ENCODE peak calls at places on chromosome 16, in six cellular contexts. One of them, this sample, is unnamed.
A peak's percentile ranks its signal among the peaks of the same experiment; 100 is the strongest.

GRCh38 chr16:63187638-63188037 is 1151.4 kb upstream of the CDH8 start:
- DNase-seq in AG10803: no peak
- DNase-seq in G401: no peak
- DNase-seq in stimulated activated CD8-positive, alpha-beta memory T cell treated with anti-CD3 and anti-CD28 coated beads, Interleukin-7, amount 100 ng/mL, for 1 hour: no peak
- DNase-seq in LNCaP clone FGC: no peak
- DNase-seq in Right ventricle myocardium superior: no peak
- DNase-seq in this sample: no peak

GRCh38 chr16:30418350-30419181 is 11.2 kb downstream of the ZNF771 start:
- DNase-seq in stimulated activated CD8-positive, alpha-beta memory T cell treated with anti-CD3 and anti-CD28 coated beads, Interleukin-7, amount 100 ng/mL, for 1 hour: no peak
- DNase-seq in LNCaP clone FGC: no peak
- DNase-seq in Right ventricle myocardium superior: no peak
- DNase-seq in AG10803: no peak
- DNase-seq in G401: no peak
- DNase-seq in this sample: no peak

GRCh38 chr16:66520406-66521194 is 29.3 kb downstream of the TK2 start:
- DNase-seq in stimulated activated CD8-positive, alpha-beta memory T cell treated with anti-CD3 and anti-CD28 coated beads, Interleukin-7, amount 100 ng/mL, for 1 hour: no peak
- DNase-seq in AG10803: no peak
- DNase-seq in LNCaP clone FGC: no peak
- DNase-seq in Right ventricle myocardium superior: peak; percentile 76
- DNase-seq in G401: no peak
- DNase-seq in this sample: no peak

GRCh38 chr16:30142672-30143346 is 19.8 kb upstream of the MAPK3 start:
- DNase-seq in Right ventricle myocardium superior: no peak
- DNase-seq in G401: peak; percentile 14
- DNase-seq in stimulated activated CD8-positive, alpha-beta memory T cell treated with anti-CD3 and anti-CD28 coated beads, Interleukin-7, amount 100 ng/mL, for 1 hour: no peak
- DNase-seq in LNCaP clone FGC: no peak
- DNase-seq in AG10803: no peak
- DNase-seq in this sample: peak; percentile 24

GRCh38 chr16:69064164-69064563 is 41.3 kb upstream of the HAS3 start:
- DNase-seq in AG10803: no peak
- DNase-seq in LNCaP clone FGC: no peak
- DNase-seq in Right ventricle myocardium superior: no peak
- DNase-seq in G401: no peak
- DNase-seq in stimulated activated CD8-positive, alpha-beta memory T cell treated with anti-CD3 and anti-CD28 coated beads, Interleukin-7, amount 100 ng/mL, for 1 hour: no peak
- DNase-seq in this sample: no peak

GRCh38 chr16:75943705-75944514 is 217.6 kb upstream of the CPHXL start:
- DNase-seq in G401: no peak
- DNase-seq in LNCaP clone FGC: no peak
- DNase-seq in Right ventricle myocardium superior: no peak
- DNase-seq in AG10803: no peak
- DNase-seq in stimulated activated CD8-positive, alpha-beta memory T cell treated with anti-CD3 and anti-CD28 coated beads, Interleukin-7, amount 100 ng/mL, for 1 hour: no peak
- DNase-seq in this sample: no peak

GRCh38 chr16:11133344-11133921 is 122.6 kb downstream of the SOCS1 start:
- DNase-seq in AG10803: peak; percentile 94
- DNase-seq in LNCaP clone FGC: peak; percentile 61
- DNase-seq in G401: no peak
- DNase-seq in Right ventricle myocardium superior: peak; percentile 88
- DNase-seq in stimulated activated CD8-positive, alpha-beta memory T cell treated with anti-CD3 and anti-CD28 coated beads, Interleukin-7, amount 100 ng/mL, for 1 hour: no peak
- DNase-seq in this sample: no peak

GRCh38 chr16:66551362-66551761 is 1.0 kb upstream of the CKLF start:
- DNase-seq in AG10803: peak; percentile 32
- DNase-seq in Right ventricle myocardium superior: peak; percentile 60
- DNase-seq in LNCaP clone FGC: no peak
- DNase-seq in stimulated activated CD8-positive, alpha-beta memory T cell treated with anti-CD3 and anti-CD28 coated beads, Interleukin-7, amount 100 ng/mL, for 1 hour: no peak
- DNase-seq in G401: peak; percentile 24
- DNase-seq in this sample: no peak

GRCh38 chr16:67943619-67944503 is at the start of gene LCAT:
- DNase-seq in AG10803: no peak
- DNase-seq in Right ventricle myocardium superior: peak; percentile 86
- DNase-seq in stimulated activated CD8-positive, alpha-beta memory T cell treated with anti-CD3 and anti-CD28 coated beads, Interleukin-7, amount 100 ng/mL, for 1 hour: no peak
- DNase-seq in G401: peak; percentile 73
- DNase-seq in LNCaP clone FGC: no peak
- DNase-seq in this sample: peak; percentile 73

GRCh38 chr16:71387045-71387871 is 28.7 kb downstream of the CALB2 start:
- DNase-seq in G401: no peak
- DNase-seq in LNCaP clone FGC: no peak
- DNase-seq in stimulated activated CD8-positive, alpha-beta memory T cell treated with anti-CD3 and anti-CD28 coated beads, Interleukin-7, amount 100 ng/mL, for 1 hour: no peak
- DNase-seq in Right ventricle myocardium superior: no peak
- DNase-seq in AG10803: no peak
- DNase-seq in this sample: no peak

GRCh38 chr16:66419527-66419926 is 7.6 kb upstream of the BEAN1 start:
- DNase-seq in AG10803: no peak
- DNase-seq in stimulated activated CD8-positive, alpha-beta memory T cell treated with anti-CD3 and anti-CD28 coated beads, Interleukin-7, amount 100 ng/mL, for 1 hour: no peak
- DNase-seq in LNCaP clone FGC: no peak
- DNase-seq in Right ventricle myocardium superior: no peak
- DNase-seq in G401: no peak
- DNase-seq in this sample: no peak

GRCh38 chr16:55568151-55568693 is 1.7 kb downstream of the CAPNS2 start:
- DNase-seq in stimulated activated CD8-positive, alpha-beta memory T cell treated with anti-CD3 and anti-CD28 coated beads, Interleukin-7, amount 100 ng/mL, for 1 hour: no peak
- DNase-seq in Right ventricle myocardium superior: no peak
- DNase-seq in G401: no peak
- DNase-seq in AG10803: no peak
- DNase-seq in LNCaP clone FGC: no peak
- DNase-seq in this sample: no peak

GRCh38 chr16:30778549-30779244 is 8.3 kb downstream of the ZNF629 start:
- DNase-seq in LNCaP clone FGC: no peak
- DNase-seq in AG10803: no peak
- DNase-seq in G401: no peak
- DNase-seq in stimulated activated CD8-positive, alpha-beta memory T cell treated with anti-CD3 and anti-CD28 coated beads, Interleukin-7, amount 100 ng/mL, for 1 hour: no peak
- DNase-seq in Right ventricle myocardium superior: no peak
- DNase-seq in this sample: no peak

GRCh38 chr16:17556276-17557052 is 85.7 kb upstream of the XYLT1 start:
- DNase-seq in G401: no peak
- DNase-seq in AG10803: peak; percentile 25
- DNase-seq in Right ventricle myocardium superior: no peak
- DNase-seq in stimulated activated CD8-positive, alpha-beta memory T cell treated with anti-CD3 and anti-CD28 coated beads, Interleukin-7, amount 100 ng/mL, for 1 hour: no peak
- DNase-seq in LNCaP clone FGC: peak; percentile 3
- DNase-seq in this sample: no peak

GRCh38 chr16:86307518-86307903 is 202.8 kb upstream of the FOXF1 start:
- DNase-seq in G401: no peak
- DNase-seq in LNCaP clone FGC: no peak
- DNase-seq in stimulated activated CD8-positive, alpha-beta memory T cell treated with anti-CD3 and anti-CD28 coated beads, Interleukin-7, amount 100 ng/mL, for 1 hour: no peak
- DNase-seq in AG10803: peak; percentile 90
- DNase-seq in Right ventricle myocardium superior: no peak
- DNase-seq in this sample: no peak

GRCh38 chr16:49620158-49620867 is 235.6 kb downstream of the ZNF423 start:
- DNase-seq in LNCaP clone FGC: no peak
- DNase-seq in Right ventricle myocardium superior: peak; percentile 91
- DNase-seq in AG10803: peak; percentile 66
- DNase-seq in G401: peak; percentile 5
- DNase-seq in stimulated activated CD8-positive, alpha-beta memory T cell treated with anti-CD3 and anti-CD28 coated beads, Interleukin-7, amount 100 ng/mL, for 1 hour: no peak
- DNase-seq in this sample: no peak

GRCh38 chr16:1188781-1189189 is 35.9 kb downstream of the CACNA1H start:
- DNase-seq in AG10803: peak; percentile 13
- DNase-seq in LNCaP clone FGC: no peak
- DNase-seq in Right ventricle myocardium superior: peak; percentile 64
- DNase-seq in stimulated activated CD8-positive, alpha-beta memory T cell treated with anti-CD3 and anti-CD28 coated beads, Interleukin-7, amount 100 ng/mL, for 1 hour: peak; percentile 14
- DNase-seq in G401: no peak
- DNase-seq in this sample: no peak

GRCh38 chr16:4679854-4680636 is 13.3 kb upstream of the NUDT16L1 start:
- DNase-seq in AG10803: no peak
- DNase-seq in Right ventricle myocardium superior: peak; percentile 88
- DNase-seq in LNCaP clone FGC: peak; percentile 77
- DNase-seq in stimulated activated CD8-positive, alpha-beta memory T cell treated with anti-CD3 and anti-CD28 coated beads, Interleukin-7, amount 100 ng/mL, for 1 hour: no peak
- DNase-seq in G401: peak; percentile 74
- DNase-seq in this sample: peak; percentile 71

GRCh38 chr16:46715769-46716305 is 26.4 kb downstream of the ORC6 start:
- DNase-seq in stimulated activated CD8-positive, alpha-beta memory T cell treated with anti-CD3 and anti-CD28 coated beads, Interleukin-7, amount 100 ng/mL, for 1 hour: no peak
- DNase-seq in G401: peak; percentile 78
- DNase-seq in AG10803: peak; percentile 18
- DNase-seq in LNCaP clone FGC: no peak
- DNase-seq in Right ventricle myocardium superior: peak; percentile 84
- DNase-seq in this sample: peak; percentile 53

GRCh38 chr16:89050868-89051311 is 42.8 kb upstream of the ACSF3 start:
- DNase-seq in stimulated activated CD8-positive, alpha-beta memory T cell treated with anti-CD3 and anti-CD28 coated beads, Interleukin-7, amount 100 ng/mL, for 1 hour: no peak
- DNase-seq in Right ventricle myocardium superior: peak; percentile 23
- DNase-seq in AG10803: no peak
- DNase-seq in G401: no peak
- DNase-seq in LNCaP clone FGC: no peak
- DNase-seq in this sample: no peak

GRCh38 chr16:46857261-46857962 is 26.4 kb upstream of the C16orf87 start:
- DNase-seq in Right ventricle myocardium superior: no peak
- DNase-seq in AG10803: peak; percentile 62
- DNase-seq in G401: no peak
- DNase-seq in LNCaP clone FGC: peak; percentile 6
- DNase-seq in stimulated activated CD8-positive, alpha-beta memory T cell treated with anti-CD3 and anti-CD28 coated beads, Interleukin-7, amount 100 ng/mL, for 1 hour: no peak
- DNase-seq in this sample: no peak

GRCh38 chr16:50121721-50122445 is 31.2 kb upstream of the TENT4B start:
- DNase-seq in G401: no peak
- DNase-seq in LNCaP clone FGC: no peak
- DNase-seq in Right ventricle myocardium superior: no peak
- DNase-seq in stimulated activated CD8-positive, alpha-beta memory T cell treated with anti-CD3 and anti-CD28 coated beads, Interleukin-7, amount 100 ng/mL, for 1 hour: no peak
- DNase-seq in AG10803: no peak
- DNase-seq in this sample: no peak

GRCh38 chr16:81491522-81492188 is 47.0 kb downstream of the CMIP start:
- DNase-seq in LNCaP clone FGC: no peak
- DNase-seq in AG10803: peak; percentile 74
- DNase-seq in stimulated activated CD8-positive, alpha-beta memory T cell treated with anti-CD3 and anti-CD28 coated beads, Interleukin-7, amount 100 ng/mL, for 1 hour: no peak
- DNase-seq in G401: no peak
- DNase-seq in Right ventricle myocardium superior: no peak
- DNase-seq in this sample: no peak

GRCh38 chr16:52912565-52913173 is 140.0 kb downstream of the CHD9NB start:
- DNase-seq in G401: peak; percentile 51
- DNase-seq in LNCaP clone FGC: peak; percentile 61
- DNase-seq in Right ventricle myocardium superior: peak; percentile 51
- DNase-seq in stimulated activated CD8-positive, alpha-beta memory T cell treated with anti-CD3 and anti-CD28 coated beads, Interleukin-7, amount 100 ng/mL, for 1 hour: no peak
- DNase-seq in AG10803: peak; percentile 36
- DNase-seq in this sample: peak; percentile 24

GRCh38 chr16:85220125-85220839 is 108.0 kb upstream of the CIBAR2 start:
- DNase-seq in AG10803: peak; percentile 90
- DNase-seq in G401: peak; percentile 85
- DNase-seq in Right ventricle myocardium superior: peak; percentile 84
- DNase-seq in stimulated activated CD8-positive, alpha-beta memory T cell treated with anti-CD3 and anti-CD28 coated beads, Interleukin-7, amount 100 ng/mL, for 1 hour: no peak
- DNase-seq in LNCaP clone FGC: peak; percentile 58
- DNase-seq in this sample: peak; percentile 78

GRCh38 chr16:25027781-25028180 is 12.6 kb upstream of the ARHGAP17 start:
- DNase-seq in AG10803: no peak
- DNase-seq in Right ventricle myocardium superior: no peak
- DNase-seq in LNCaP clone FGC: no peak
- DNase-seq in G401: no peak
- DNase-seq in stimulated activated CD8-positive, alpha-beta memory T cell treated with anti-CD3 and anti-CD28 coated beads, Interleukin-7, amount 100 ng/mL, for 1 hour: no peak
- DNase-seq in this sample: no peak

This sample was measured in cerebellum.